ENCODE peak calls at places on chromosomes 16 and 17, in five cellular contexts. Q, D, O, W and B are unnamed samples.

GRCh38 chr17:45231481-45232116 is 9.9 kb downstream of the FMNL1 start:
- DNase-seq in D (no peak), O (no peak), W (no peak), Q (peak), B (no peak)

GRCh38 chr16:13902677-13903076 is 17.3 kb upstream of the ERCC4 start:
- DNase-seq in D (no peak), W (no peak), O (no peak), Q (no peak), B (no peak)

GRCh38 chr17:55383771-55384679 is 37.6 kb downstream of the MMD start:
- DNase-seq in Q (no peak), D (no peak), O (no peak), W (no peak), B (no peak)

GRCh38 chr17:70644093-70644492 is 474.8 kb downstream of the KCNJ2 start:
- DNase-seq in O (no peak), D (no peak), Q (no peak), W (no peak), B (no peak)

GRCh38 chr17:77425791-77426641 is 285.2 kb downstream of the SEC14L1 start:
- DNase-seq in D (no peak), O (no peak), Q (no peak), W (no peak), B (no peak)

GRCh38 chr16:15775209-15775608 is 81.6 kb downstream of the MYH11 start:
- DNase-seq in O (peak), Q (no peak), D (no peak), W (no peak), B (no peak)

GRCh38 chr17:75813081-75814020 is 28.7 kb downstream of the UNK start:
- DNase-seq in Q (no peak), D (no peak), O (no peak), W (no peak), B (no peak)

GRCh38 chr16:27779719-27780161 is 229.8 kb downstream of the KATNIP start:
- DNase-seq in O (no peak), Q (peak), W (peak), D (no peak), B (no peak)

GRCh38 chr17:68061512-68062313 is 26.2 kb downstream of the KPNA2 start:
- DNase-seq in D (no peak), O (no peak), W (no peak), Q (no peak), B (no peak)

GRCh38 chr17:6753006-6753445 is 2.8 kb upstream of the XAF1 start:
- DNase-seq in O (no peak), Q (no peak), D (peak), W (no peak), B (no peak)

GRCh38 chr17:65604070-65604469 is 42.6 kb upstream of the AXIN2 start:
- DNase-seq in D (no peak), Q (no peak), O (no peak), W (no peak), B (no peak)